ENCODE peak calls at places on chromosomes 11 and 22, in seven cellular contexts. T, D, K, G, M, O and I are unnamed samples. For H3K9me3, the result is how much of the 10 kb centered on the place peaks cover.

GRCh38 chr11:116580828-116581227 is 192.0 kb downstream of the BUD13 start:
- DNase-seq in D (no peak), K (no peak), O (no peak), G (no peak), M (no peak), T (no peak), I (no peak)

GRCh38 chr11:108592591-108593213 is 866 bp downstream of the EXPH5 start:
- DNase-seq in T (no peak), M (no peak), K (no peak), G (peak), D (peak), O (no peak), I (peak)

GRCh38 chr22:40533712-40534378 is 102.7 kb downstream of the MRTFA start:
- DNase-seq in K (no peak), O (peak), T (no peak), G (no peak), D (peak), M (no peak), I (peak)

GRCh38 chr11:134785660-134786284 is 373.7 kb upstream of the B3GAT1 start:
- DNase-seq in D (no peak), G (no peak), M (no peak), K (no peak), O (no peak), T (no peak), I (no peak)

GRCh38 chr11:85884581-85885021 is 29.4 kb downstream of the CCDC83 start:
- DNase-seq in G (no peak), T (no peak), K (no peak), D (no peak), O (peak), M (no peak), I (no peak)

GRCh38 chr22:29314074-29314473 is 1.4 kb downstream of the RASL10A start:
- DNase-seq in D (no peak), O (no peak), G (no peak), T (no peak), M (peak), K (no peak), I (peak)

GRCh38 chr11:76229690-76230240 is 23.5 kb upstream of the WNT11 start:
- DNase-seq in T (no peak), G (no peak), M (peak), O (no peak), D (no peak), K (no peak), I (no peak)

GRCh38 chr11:61026121-61027031 is 54.9 kb downstream of the CD6 start:
- DNase-seq in O (no peak), G (no peak), K (no peak), M (no peak), D (no peak), T (peak), I (no peak)

GRCh38 chr11:50102916-50103315 is 70.2 kb downstream of the OR4C45 start:
- DNase-seq in O (no peak), M (no peak), K (no peak), G (no peak), D (no peak), T (no peak), I (no peak)

GRCh38 chr22:19121631-19122142 is 525 bp downstream of the DGCR2 start:
- DNase-seq in K (peak), M (peak), O (peak), D (peak), G (no peak), T (peak), I (peak)

GRCh38 chr11:133228406-133229330 is 303.6 kb downstream of the OPCML start:
- DNase-seq in K (peak), T (no peak), G (no peak), D (no peak), O (no peak), M (no peak), I (peak)

GRCh38 chr11:35992551-35992950 is 48.7 kb downstream of the LDLRAD3 start:
- DNase-seq in G (no peak), O (no peak), K (no peak), T (no peak), M (no peak), D (peak), I (no peak)

GRCh38 chr22:26447594-26448329 is 18.7 kb downstream of the ASPHD2 start:
- DNase-seq in T (no peak), M (no peak), K (no peak), D (no peak), G (no peak), O (no peak), I (no peak)

GRCh38 chr11:134055029-134055428 is 13.8 kb upstream of the JAM3 start:
- DNase-seq in K (no peak), O (no peak), G (no peak), D (no peak), T (no peak), M (no peak), I (no peak)

GRCh38 chr11:26688701-26689100 is 33.2 kb downstream of the SLC5A12 start:
- DNase-seq in G (no peak), O (no peak), T (no peak), M (no peak), D (no peak), K (no peak), I (no peak)

GRCh38 chr11:116396332-116396731 is 376.5 kb downstream of the BUD13 start:
- DNase-seq in O (no peak), K (no peak), D (no peak), M (no peak), T (no peak), G (no peak), I (no peak)

GRCh38 chr22:47061226-47061625 is 298.8 kb downstream of the TBC1D22A start:
- DNase-seq in T (no peak), O (no peak), K (no peak), G (no peak), D (no peak), M (no peak), I (no peak)

GRCh38 chr22:17629646-17630045 is 1.1 kb upstream of the ATP6V1E1 start:
- DNase-seq in M (no peak), D (no peak), G (no peak), T (no peak), K (no peak), O (no peak), I (no peak)
- H3K27ac ChIP-seq in M (peak), D (no peak), G (no peak), T (peak), K (no peak), O (no peak), I (no peak)

GRCh38 chr11:2652857-2653643 is 46.7 kb downstream of the KCNQ1OT1 start:
- DNase-seq in G (no peak), M (peak), O (no peak), T (no peak), K (no peak), D (no peak), I (no peak)
- H3K9me3 ChIP-seq in G (under half), M (under half), O (half or more), T (under half), K (under half), D (under half), I (under half)

GRCh38 chr11:69080361-69080973 is 31.7 kb downstream of the TPCN2 start:
- DNase-seq in K (no peak), G (no peak), O (peak), M (no peak), D (peak), T (no peak), I (no peak)

GRCh38 chr11:69079891-69080290 is 31.2 kb downstream of the TPCN2 start:
- DNase-seq in O (no peak), K (no peak), G (no peak), M (no peak), T (no peak), D (no peak), I (no peak)

GRCh38 chr11:69078930-69079607 is 30.3 kb downstream of the TPCN2 start:
- DNase-seq in O (no peak), M (no peak), G (no peak), K (no peak), T (no peak), D (no peak), I (no peak)

GRCh38 chr11:69076129-69076791 is 27.5 kb downstream of the TPCN2 start:
- DNase-seq in K (no peak), O (peak), G (no peak), D (peak), T (no peak), M (no peak), I (no peak)

GRCh38 chr11:69078508-69078907 is 29.8 kb downstream of the TPCN2 start:
- DNase-seq in M (no peak), G (no peak), O (no peak), T (no peak), D (no peak), K (no peak), I (no peak)
- H3K27ac ChIP-seq in M (no peak), G (no peak), O (no peak), T (peak), D (no peak), K (no peak), I (no peak)

GRCh38 chr11:1196516-1197391 is 26.1 kb upstream of the MUC5B start:
- DNase-seq in O (no peak), M (peak), G (no peak), T (peak), K (peak), D (no peak), I (no peak)

GRCh38 chr11:1194231-1194976 is 28.5 kb upstream of the MUC5B start:
- DNase-seq in G (no peak), M (peak), D (no peak), K (no peak), T (peak), O (no peak), I (no peak)

GRCh38 chr11:1195690-1196515 is 27.0 kb upstream of the MUC5B start:
- DNase-seq in O (no peak), T (peak), G (no peak), D (no peak), M (peak), K (peak), I (no peak)

GRCh38 chr11:1193326-1194230 is 29.3 kb upstream of the MUC5B start:
- DNase-seq in O (no peak), D (no peak), T (peak), M (peak), G (no peak), K (no peak), I (no peak)

GRCh38 chr11:1194977-1195689 is 27.7 kb upstream of the MUC5B start:
- DNase-seq in T (peak), O (no peak), G (no peak), D (no peak), M (no peak), K (no peak), I (no peak)
- H3K9me3 ChIP-seq in T (under half), O (under half), G (under half), D (under half), M (under half), K (under half), I (under half)

GRCh38 chr11:46050065-46050464 is 71.2 kb downstream of the PHF21A start:
- DNase-seq in O (peak), T (peak), D (peak), G (peak), M (peak), K (no peak), I (no peak)
- H3K27ac ChIP-seq in O (peak), T (peak), D (no peak), G (no peak), M (no peak), K (peak), I (no peak)

DNA sequence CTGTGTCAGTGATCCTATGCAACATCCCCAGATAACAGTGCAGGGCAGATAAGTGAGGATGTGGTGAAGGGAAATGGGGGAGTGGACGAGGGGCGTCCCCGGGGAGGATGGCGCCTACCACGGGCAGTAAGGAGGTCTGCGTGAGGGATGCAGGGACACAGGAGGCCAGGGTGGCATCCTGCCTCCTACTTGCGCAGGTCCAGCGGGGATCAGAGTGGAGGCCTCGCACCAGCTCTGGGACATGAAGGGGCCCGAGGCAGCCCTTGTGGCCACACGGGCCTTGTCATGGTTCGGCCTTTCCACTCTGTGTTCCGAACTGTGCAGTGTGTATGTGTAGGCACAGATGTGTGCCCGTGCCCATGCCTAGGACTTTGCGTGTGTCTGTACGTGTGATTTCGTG is 1227.5 kb downstream of the BRD1 start:
- DNase-seq in K (no peak), T (no peak), G (no peak), O (no peak), M (no peak), D (no peak), I (no peak)
- H3K9me3 ChIP-seq in K (under half), T (under half), G (under half), O (half or more), M (under half), D (under half), I (under half)